ENCODE peak calls at places on chromosomes 13 and 19, in five cellular contexts. R, J, G, C and X are unnamed samples.
A peak's percentile ranks its signal among the peaks of the same experiment; 100 is the strongest.

GRCh38 chr19:11452814-11453335 is 17.4 kb downstream of the PRKCSH start:
- DNase-seq in R (no peak), J (no peak), G (no peak), C (no peak), X (no peak)

GRCh38 chr13:97502192-97502591 is 68.2 kb downstream of the RAP2A start:
- DNase-seq in R (no peak), J (no peak), G (no peak), C (no peak), X (no peak)

GRCh38 chr19:49713236-49713845 is 22.4 kb downstream of the CPT1C start:
- DNase-seq in R (no peak), J (no peak), G (no peak), C (peak; percentile 86), X (no peak)

GRCh38 chr13:23752111-23753001 is 136.8 kb downstream of the MIPEP start:
- DNase-seq in R (peak; percentile 20), J (no peak), G (no peak), C (peak; percentile 35), X (peak; percentile 75)

GRCh38 chr13:113210834-113211233 is 1.4 kb downstream of the CUL4A start:
- DNase-seq in R (no peak), J (no peak), G (no peak), C (no peak), X (no peak)

GRCh38 chr19:8512115-8512967 is 1.6 kb downstream of the ZNF414 start:
- DNase-seq in R (no peak), J (no peak), G (peak; percentile 88), C (peak; percentile 61), X (peak; percentile 71)

GRCh38 chr13:30804474-30804873 is 69.1 kb downstream of the ALOX5AP start:
- DNase-seq in R (no peak), J (no peak), G (no peak), C (no peak), X (peak; percentile 31)

GRCh38 chr13:101624210-101624922 is 171.9 kb downstream of the ITGBL1 start:
- DNase-seq in R (no peak), J (no peak), G (no peak), C (peak; percentile 39), X (no peak)

GRCh38 chr13:45219938-45220375 is 19.1 kb upstream of the KCTD4 start:
- DNase-seq in R (no peak), J (peak; percentile 94), G (no peak), C (peak; percentile 93), X (peak; percentile 49)

GRCh38 chr19:41192574-41193419 is at the start of gene CYP2S1:
- DNase-seq in R (no peak), J (no peak), G (peak; percentile 82), C (peak; percentile 57), X (no peak)

GRCh38 chr13:74133657-74134201 is 475 bp downstream of the KLF12 start:
- DNase-seq in R (peak; percentile 81), J (peak; percentile 97), G (peak; percentile 3), C (peak; percentile 35), X (peak; percentile 98)

GRCh38 chr19:19071897-19072296 is 8.1 kb downstream of the SLC25A42 start:
- DNase-seq in R (no peak), J (no peak), G (no peak), C (no peak), X (no peak)

GRCh38 chr19:39802958-39803357 is 24.3 kb downstream of the LEUTX start:
- DNase-seq in R (no peak), J (no peak), G (no peak), C (no peak), X (no peak)

GRCh38 chr19:48967346-48968178 is 2.5 kb downstream of the FTL start:
- DNase-seq in R (no peak), J (peak; percentile 49), G (peak; percentile 80), C (no peak), X (peak; percentile 92)

GRCh38 chr19:33090179-33090578 is 9.2 kb downstream of the GPATCH1 start:
- DNase-seq in R (no peak), J (no peak), G (no peak), C (no peak), X (no peak)

GRCh38 chr13:21000647-21001046 is 60.7 kb downstream of the LATS2 start:
- DNase-seq in R (no peak), J (no peak), G (no peak), C (no peak), X (no peak)

GRCh38 chr19:47713046-47714021 is at the start of gene EHD2:
- DNase-seq in R (no peak), J (peak; percentile 69), G (peak; percentile 89), C (no peak), X (peak; percentile 64)

GRCh38 chr13:110610955-110611595 is 4.3 kb upstream of the NAXD start:
- DNase-seq in R (peak; percentile 27), J (peak; percentile 45), G (no peak), C (peak; percentile 23), X (no peak)

GRCh38 chr13:42707596-42707995 is 73.8 kb upstream of the FAM216B start:
- DNase-seq in R (no peak), J (peak; percentile 79), G (no peak), C (no peak), X (no peak)

GRCh38 chr13:111967572-111968201 is 99.3 kb upstream of the SOX1 start:
- DNase-seq in R (no peak), J (no peak), G (no peak), C (no peak), X (no peak)

GRCh38 chr19:51733742-51734522 is 10.1 kb upstream of the HAS1 start:
- DNase-seq in R (no peak), J (peak; percentile 24), G (no peak), C (no peak), X (no peak)

GRCh38 chr13:84237181-84237580 is 354.9 kb upstream of the SLITRK1 start:
- DNase-seq in R (no peak), J (no peak), G (no peak), C (no peak), X (no peak)

GRCh38 chr13:46668302-46668720 is 115.3 kb downstream of the LRCH1 start:
- DNase-seq in R (no peak), J (peak; percentile 92), G (no peak), C (peak; percentile 62), X (no peak)

GRCh38 chr13:79528759-79529191 is 47.8 kb downstream of the NDFIP2 start:
- DNase-seq in R (no peak), J (no peak), G (no peak), C (peak; percentile 35), X (peak; percentile 28)

GRCh38 chr13:40599146-40599545 is 67.3 kb downstream of the FOXO1 start:
- DNase-seq in R (no peak), J (no peak), G (no peak), C (no peak), X (no peak)

GRCh38 chr13:41610426-41610825 is 153.1 kb downstream of the RGCC start:
- DNase-seq in R (no peak), J (peak; percentile 92), G (no peak), C (peak; percentile 91), X (no peak)

GRCh38 chr19:17076539-17076919 is 952 bp downstream of the MYO9B start:
- DNase-seq in R (no peak), J (no peak), G (peak; percentile 31), C (peak; percentile 31), X (peak; percentile 70)

GRCh38 chr13:35252536-35253205 is 223.8 kb downstream of the MAB21L1 start:
- DNase-seq in R (peak; percentile 29), J (no peak), G (no peak), C (no peak), X (no peak)

GRCh38 chr13:79936368-79937136 is 404.4 kb downstream of the SPRY2 start:
- DNase-seq in R (no peak), J (peak; percentile 100), G (no peak), C (peak; percentile 95), X (no peak)

GRCh38 chr13:100941811-100942361 is 267.3 kb upstream of the TMTC4 start:
- DNase-seq in R (no peak), J (peak; percentile 30), G (no peak), C (no peak), X (no peak)

GRCh38 chr19:38251564-38252051 is 4.6 kb downstream of the PPP1R14A start:
- DNase-seq in R (no peak), J (no peak), G (no peak), C (no peak), X (no peak)
- H3K4me3 ChIP-seq in R (no peak overlapping the region), J (no peak overlapping the region), G (no peak overlapping the region), C (no peak overlapping the region), X (no peak overlapping the region)

DNA sequence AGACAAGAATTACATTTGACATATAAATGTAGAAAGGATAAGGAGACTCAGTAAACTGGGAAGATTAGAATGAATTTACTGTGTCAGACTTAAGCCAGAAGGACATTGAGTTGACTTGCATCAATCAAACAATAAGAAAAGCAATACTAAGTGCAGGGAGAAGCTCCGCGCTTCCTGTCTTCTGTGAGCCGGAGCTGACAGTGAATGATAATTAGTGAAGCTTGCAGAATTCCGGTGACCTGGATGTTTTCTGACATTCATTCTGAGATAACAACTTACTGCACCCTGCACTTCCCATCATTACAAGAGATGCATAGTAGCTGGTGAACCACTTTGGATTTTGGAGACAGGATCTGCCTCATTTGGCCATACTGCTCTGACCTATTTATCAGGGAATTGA is 469.2 kb upstream of the PCDH20 start:
- DNase-seq in R (no peak), J (no peak), G (no peak), C (no peak), X (no peak)
- H3K4me2 ChIP-seq in R (no peak overlapping the region), J (no peak overlapping the region), G (no peak overlapping the region), C (no peak overlapping the region), X (no peak overlapping the region)

DNA sequence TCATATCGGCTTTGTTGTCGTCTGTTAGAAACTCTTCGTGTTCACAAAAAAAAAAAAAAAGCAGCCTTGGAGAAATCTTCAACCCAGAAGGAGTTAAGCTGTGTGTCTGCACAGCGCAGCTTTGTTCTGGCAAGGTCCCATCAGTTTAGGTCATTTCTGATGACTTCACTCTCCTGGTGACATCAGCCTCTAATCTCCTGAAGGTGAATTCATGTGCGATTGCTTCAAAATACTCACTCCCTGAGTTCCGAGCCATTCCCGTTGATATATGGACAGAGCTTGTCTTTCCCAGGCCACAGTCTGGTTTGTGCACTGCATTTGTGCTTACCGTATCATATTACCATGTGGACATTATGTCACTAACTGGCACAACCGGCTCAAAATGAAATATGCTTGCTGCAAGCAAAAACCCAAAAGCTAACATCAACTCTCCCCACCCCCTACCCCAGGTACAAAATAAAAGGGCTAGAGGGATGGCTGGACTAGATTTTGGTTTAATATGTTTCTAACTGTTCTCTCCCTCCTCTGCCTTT is 342.4 kb downstream of the KCNRG start:
- DNase-seq in R (no peak), J (peak; percentile 96), G (peak; percentile 65), C (peak; percentile 90), X (no peak)
- H3K4me3 ChIP-seq in R (no peak overlapping the region), J (no peak overlapping the region), G (no peak overlapping the region), C (peak overlapping the region; percentile 24), X (no peak overlapping the region)

GRCh38 chr13:106500450-106500849 is 35.0 kb downstream of the EFNB2 start:
- DNase-seq in R (no peak), J (peak; percentile 53), G (no peak), C (no peak), X (no peak)

GRCh38 chr13:106505295-106505694 is 30.2 kb downstream of the EFNB2 start:
- DNase-seq in R (no peak), J (no peak), G (no peak), C (no peak), X (no peak)

GRCh38 chr13:106506286-106506685 is 29.2 kb downstream of the EFNB2 start:
- DNase-seq in R (no peak), J (no peak), G (no peak), C (no peak), X (no peak)

GRCh38 chr13:106503730-106504129 is 31.7 kb downstream of the EFNB2 start:
- DNase-seq in R (no peak), J (peak; percentile 50), G (no peak), C (no peak), X (no peak)

DNA sequence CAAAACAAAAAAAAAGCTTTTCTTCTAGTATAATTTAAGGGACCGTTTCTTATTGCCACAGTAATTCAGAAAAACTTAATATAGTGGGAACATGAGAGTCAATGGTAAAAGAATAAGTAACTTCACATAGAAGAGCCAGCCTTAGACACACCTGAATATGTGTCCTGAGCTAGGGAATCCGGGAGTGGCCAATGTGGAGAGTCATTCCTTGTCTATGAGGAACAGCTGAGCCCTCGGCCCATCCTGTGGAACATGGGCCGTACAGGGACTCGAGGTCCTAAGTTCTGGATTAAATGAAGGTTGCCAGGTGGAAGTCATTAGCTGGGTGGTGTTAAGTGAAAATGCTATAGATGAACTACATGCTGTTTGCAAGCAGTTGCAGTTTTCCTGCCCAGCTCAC is 32.2 kb downstream of the EFNB2 start:
- DNase-seq in R (no peak), J (peak; percentile 23), G (no peak), C (no peak), X (no peak)
- H3K4me2 ChIP-seq in R (no peak overlapping the region), J (no peak overlapping the region), G (no peak overlapping the region), C (no peak overlapping the region), X (no peak overlapping the region)